ENCODE peak calls at places on chromosomes 2 and 18, in four cellular contexts. M is NCI-H748 treated with DMSO at 0.1 percent for 48 hours, U is HTR-8/SVneo, O is fibroblast of lung. J is an unnamed sample.

GRCh38 chr18:13585379-13586153 is 140.8 kb downstream of the FAM210A start:
- DNase-seq in U (no peak), O (no peak), M (no peak), J (no peak)

GRCh38 chr2:217249490-217250451 is 389.9 kb upstream of the TNP1 start:
- DNase-seq in U (no peak), O (no peak), M (no peak), J (no peak)

GRCh38 chr2:181807526-181807925 is 84.0 kb upstream of the ITPRID2 start:
- DNase-seq in M (no peak), U (no peak), O (peak; percentile 47), J (no peak)

GRCh38 chr2:227370791-227371312 is 8.3 kb downstream of the TM4SF20 start:
- DNase-seq in U (no peak), M (no peak), O (peak; percentile 94), J (no peak)

GRCh38 chr2:178005756-178006155 is 66.8 kb downstream of the PDE11A start:
- DNase-seq in U (no peak), M (no peak), O (peak; percentile 34), J (no peak)

GRCh38 chr18:79797518-79798345 is at the start of gene KCNG2:
- DNase-seq in M (peak; percentile 34), U (peak; percentile 31), O (peak; percentile 26), J (no peak)

GRCh38 chr2:15579641-15580040 is 12.0 kb upstream of the DDX1 start:
- DNase-seq in U (no peak), O (peak; percentile 83), M (no peak), J (no peak)

GRCh38 chr2:74008761-74009395 is 24.2 kb downstream of the TET3 start:
- DNase-seq in U (no peak), M (no peak), O (no peak), J (no peak)

GRCh38 chr2:20062615-20063545 is 11.5 kb upstream of the LAPTM4A start:
- DNase-seq in O (peak; percentile 96), U (no peak), M (no peak), J (no peak)

GRCh38 chr2:99900589-99900988 is 241.8 kb downstream of the AFF3 start:
- DNase-seq in M (no peak), O (no peak), U (no peak), J (no peak)

GRCh38 chr18:29459986-29460385 is 1283.1 kb upstream of the CDH2 start:
- DNase-seq in O (no peak), U (no peak), M (no peak), J (no peak)

GRCh38 chr2:177171418-177171865 is 41.2 kb upstream of the HNRNPA3 start:
- DNase-seq in O (peak; percentile 36), M (no peak), U (no peak), J (no peak)

GRCh38 chr2:136527560-136527959 is 237.8 kb upstream of the THSD7B start:
- DNase-seq in U (no peak), M (no peak), O (peak; percentile 3), J (no peak)

GRCh38 chr18:57352271-57352701 is at the start of gene ST8SIA3:
- DNase-seq in O (no peak), U (no peak), M (no peak), J (no peak)

GRCh38 chr2:127670055-127670956 is 5.0 kb downstream of the LIMS2 start:
- DNase-seq in U (no peak), O (no peak), M (no peak), J (no peak)

GRCh38 chr2:119011162-119011909 is 69.3 kb downstream of the MARCO start:
- DNase-seq in O (peak; percentile 28), U (peak; percentile 42), M (peak; percentile 1), J (no peak)